ENCODE peak calls at places on chromosome 10, in four cellular contexts. M, N, Q and A are unnamed samples.

GRCh38 chr10:78543749-78544446 is 510.2 kb downstream of the RPS24 start:
- DNase-seq in Q (no peak), M (no peak), N (no peak), A (no peak)

GRCh38 chr10:12418725-12419278 is 69.5 kb downstream of the CAMK1D start:
- DNase-seq in M (no peak), Q (no peak), N (no peak), A (no peak)

GRCh38 chr10:62692085-62692484 is 112.4 kb upstream of the ADO start:
- DNase-seq in Q (no peak), N (no peak), M (no peak), A (no peak)

GRCh38 chr10:73879296-73880173 is 5.2 kb upstream of the CAMK2G start:
- DNase-seq in M (peak), Q (peak), N (peak), A (peak)

GRCh38 chr10:3719024-3719843 is 65.8 kb downstream of the KLF6 start:
- DNase-seq in M (no peak), N (no peak), Q (no peak), A (no peak)

GRCh38 chr10:33010132-33011037 is 52.4 kb upstream of the ITGB1 start:
- DNase-seq in Q (peak), N (peak), M (no peak), A (peak)

GRCh38 chr10:127853868-127854768 is 38.6 kb downstream of the CLRN3 start:
- DNase-seq in N (peak), Q (peak), M (peak), A (peak)

GRCh38 chr10:21424511-21424910 is 101.0 kb downstream of the SKIDA1 start:
- DNase-seq in Q (no peak), M (no peak), N (no peak), A (no peak)

DNA sequence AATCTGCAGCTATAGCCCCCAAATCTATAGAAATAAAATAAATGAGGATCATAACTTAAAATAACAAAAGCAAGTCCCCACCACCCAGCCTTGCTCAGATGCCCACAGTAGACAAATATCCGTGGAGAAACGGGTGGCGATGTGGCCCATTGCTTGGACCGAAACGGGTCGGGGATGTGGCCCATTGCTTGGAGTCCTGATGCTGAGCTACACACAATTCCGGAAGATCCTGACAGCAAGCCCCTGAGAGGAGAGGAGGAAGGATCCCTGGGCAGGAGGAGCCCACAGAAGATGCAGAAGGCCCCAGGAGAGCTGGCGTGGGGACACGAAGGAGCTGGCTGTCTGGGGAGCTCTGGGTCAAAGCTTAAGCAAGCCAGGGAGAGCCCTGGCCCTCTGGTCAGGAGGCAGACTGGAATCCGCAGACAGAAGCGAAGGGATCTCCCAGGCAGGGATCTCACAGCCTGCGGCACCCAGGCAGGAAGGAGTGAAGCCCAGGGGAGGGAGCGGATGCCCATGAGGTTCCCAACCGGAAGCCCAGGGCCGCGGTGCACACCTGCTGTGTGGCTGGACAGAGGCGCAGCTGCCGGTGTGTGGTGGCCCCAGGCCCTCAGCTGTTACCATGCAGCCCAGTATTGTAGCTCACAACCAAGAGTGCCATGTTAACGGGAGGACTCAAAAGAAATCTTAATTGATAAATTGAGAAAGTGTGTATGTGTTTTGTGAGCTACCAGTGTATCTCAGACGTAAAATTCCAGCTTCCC is 138.8 kb downstream of the ADARB2 start:
- DNase-seq in Q (no peak), M (no peak), N (no peak), A (no peak)
- TF ChIP-seq SIN3A in Q (no peak), M (no peak), N (no peak), A (no peak)

DNA sequence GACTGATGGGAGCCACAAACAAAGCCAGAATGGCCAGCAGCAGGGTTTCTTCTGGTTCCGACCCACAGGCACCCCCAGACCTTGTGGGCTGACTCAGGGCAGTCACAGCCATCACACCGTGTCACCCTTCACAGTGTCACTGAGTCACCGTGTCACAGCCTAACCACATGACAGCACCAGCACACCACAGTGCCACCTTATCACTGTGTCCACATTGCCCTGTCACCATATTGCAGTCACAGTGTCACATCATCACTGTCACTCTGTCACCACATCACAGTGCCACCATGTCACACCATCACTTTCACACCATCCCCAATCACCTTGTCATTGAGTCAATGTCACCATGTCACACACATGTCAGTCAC is 77.0 kb downstream of the OAT start:
- DNase-seq in N (no peak), M (no peak), Q (no peak), A (no peak)
- TF ChIP-seq SIN3A in N (no peak), M (no peak), Q (no peak), A (no peak)

GRCh38 chr10:87603196-87603595 is 56.5 kb upstream of the PAPSS2 start:
- DNase-seq in Q (no peak), M (no peak), N (no peak), A (no peak)

GRCh38 chr10:87603769-87604168 is 55.9 kb upstream of the PAPSS2 start:
- DNase-seq in Q (no peak), M (no peak), N (no peak), A (no peak)

GRCh38 chr10:87608756-87609155 is 50.9 kb upstream of the PAPSS2 start:
- DNase-seq in Q (peak), N (no peak), M (no peak), A (no peak)

DNA sequence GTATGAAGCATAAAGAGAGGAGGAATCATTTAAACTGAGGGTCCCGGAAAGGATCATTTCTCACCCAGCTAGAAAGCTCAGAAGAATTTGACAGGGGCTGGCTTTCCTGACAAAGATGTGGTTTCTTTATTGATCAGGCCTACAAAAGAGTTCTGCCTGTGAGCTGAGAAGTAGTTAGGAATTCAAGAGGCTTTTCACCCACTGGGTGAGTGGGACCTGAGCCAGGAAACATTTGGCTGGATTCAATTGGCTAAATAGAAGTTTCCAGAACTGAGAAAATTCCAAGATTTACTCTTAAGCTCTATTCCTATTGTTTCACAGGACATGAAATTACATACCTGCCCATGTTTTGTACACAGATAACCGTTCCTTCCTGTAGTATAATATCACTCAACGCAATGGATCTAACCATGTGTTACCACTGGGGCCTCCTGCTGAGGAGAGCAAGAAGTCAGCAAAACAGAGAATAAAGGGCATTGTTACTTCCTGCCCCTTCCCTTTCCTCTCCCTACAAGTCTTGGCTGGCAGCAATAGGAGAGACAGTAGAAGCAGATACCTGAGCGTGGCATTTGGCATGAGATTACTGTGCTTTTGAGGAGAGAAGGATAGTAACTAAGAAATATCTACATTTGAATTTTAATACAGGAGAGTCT is 53.9 kb upstream of the PAPSS2 start:
- DNase-seq in N (no peak), M (no peak), Q (no peak), A (no peak)
- TF ChIP-seq SIN3A in N (no peak), M (no peak), Q (no peak), A (no peak)

DNA sequence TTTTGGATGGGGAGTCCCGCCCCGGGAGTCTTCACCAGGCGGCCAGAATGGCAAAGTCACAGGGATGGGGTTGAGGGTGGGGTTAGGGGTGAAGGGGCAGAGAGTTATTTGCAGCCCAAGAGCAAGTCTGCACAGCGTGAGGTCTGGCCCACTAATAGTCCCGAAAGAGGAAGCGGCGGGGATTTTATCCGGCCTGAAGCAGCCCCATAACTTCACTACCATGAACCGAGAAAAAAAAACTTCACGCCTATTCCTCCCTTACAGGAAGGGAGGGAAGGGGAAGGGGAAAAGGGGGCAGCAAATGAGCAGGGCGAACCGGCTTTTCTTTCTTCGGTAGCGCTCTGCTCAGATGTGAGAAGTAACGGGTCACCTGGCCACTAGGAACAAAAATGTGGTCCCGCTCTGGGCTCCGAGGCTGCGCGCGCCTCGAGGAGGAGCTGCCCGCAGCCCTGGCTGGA is 709 bp downstream of the ITPRIP start:
- DNase-seq in N (no peak), Q (no peak), M (peak), A (no peak)
- TF ChIP-seq SIN3A in N (no peak), Q (no peak), M (no peak), A (no peak)

DNA sequence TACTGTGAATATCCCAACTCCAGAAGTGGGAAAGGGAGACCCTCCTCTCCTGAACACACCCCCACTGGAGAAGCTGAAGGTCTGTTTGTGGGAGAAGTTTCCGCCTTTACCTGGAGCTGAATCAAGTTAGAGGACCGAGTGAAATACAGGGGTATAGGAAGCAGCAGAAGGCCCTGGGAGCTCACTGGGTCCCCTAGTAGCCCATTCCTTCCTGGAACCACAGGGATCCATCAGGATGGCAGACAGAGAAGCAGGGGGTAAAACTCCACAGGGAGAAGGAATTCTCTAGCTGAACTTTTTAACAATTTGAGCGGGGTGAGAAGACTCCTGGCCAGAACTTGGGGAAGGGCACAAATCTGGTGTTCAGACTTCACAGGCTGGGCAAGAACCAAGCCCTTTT is 275.8 kb downstream of the GRID1 start:
- DNase-seq in M (no peak), Q (no peak), N (no peak), A (no peak)
- TF ChIP-seq SIN3A in M (no peak), Q (no peak), N (no peak), A (no peak)

GRCh38 chr10:96124230-96125141 is 5.6 kb upstream of the ZNF518A start:
- DNase-seq in N (peak), M (peak), Q (peak), A (peak)
- TF ChIP-seq SIN3A in N (peak), M (no peak), Q (no peak), A (no peak)